ENCODE peak calls at places on chromosomes 4 and X, in nine cellular contexts. G is coronary artery, Z is Panc1, J is heart left ventricle, T is A673, N is AG09309, I is choroid plexus epithelial cell, K is thoracic aorta, O is GM23338. L is an unnamed sample.

GRCh38 chr4:151199496-151200190 is 77.3 kb upstream of the PRSS48 start:
- DNase-seq in T (no peak), O (no peak), G (no peak), I (no peak), J (no peak), N (no peak), Z (no peak), K (no peak), L (peak)

GRCh38 chrX:7170903-7171302 is 22.9 kb upstream of the PUDP start:
- DNase-seq in J (no peak), N (no peak), I (peak), G (no peak), O (peak), K (no peak), Z (no peak), T (peak), L (no peak)

GRCh38 chr4:75919914-75920313 is 17.7 kb upstream of the PPEF2 start:
- DNase-seq in T (peak), K (no peak), Z (no peak), N (no peak), J (no peak), G (no peak), I (peak), O (no peak), L (peak)

GRCh38 chrX:39688576-39689373 is 409.0 kb downstream of the BCOR start:
- DNase-seq in O (peak), T (peak), G (peak), K (no peak), Z (no peak), N (no peak), I (no peak), J (peak), L (no peak)

GRCh38 chrX:129842510-129843208 is 1.0 kb downstream of the ZDHHC9 start:
- DNase-seq in J (peak), G (no peak), K (no peak), N (no peak), Z (no peak), T (no peak), O (peak), I (peak), L (peak)

GRCh38 chr4:76898385-76898692 is 395 bp upstream of the SOWAHB start:
- DNase-seq in T (no peak), K (no peak), J (no peak), G (no peak), I (peak), Z (no peak), N (no peak), O (no peak), L (no peak)

GRCh38 chrX:41381685-41382084 is 47.7 kb downstream of the DDX3X start:
- DNase-seq in O (peak), G (no peak), J (peak), T (no peak), Z (no peak), N (peak), I (peak), K (no peak), L (peak)

GRCh38 chr4:47642985-47643745 is 158.1 kb downstream of the ATP10D start:
- DNase-seq in Z (no peak), N (peak), K (no peak), J (no peak), O (no peak), I (peak), G (no peak), T (peak), L (peak)

GRCh38 chr4:156558365-156559025 is 413.1 kb downstream of the PDGFC start:
- DNase-seq in G (no peak), T (peak), J (no peak), Z (no peak), O (no peak), N (no peak), I (peak), K (peak), L (no peak)

GRCh38 chrX:24846551-24847170 is 152.9 kb downstream of the POLA1 start:
- DNase-seq in N (no peak), O (no peak), G (no peak), T (peak), J (no peak), Z (no peak), I (peak), K (no peak), L (peak)

GRCh38 chrX:47863187-47863586 is 26.5 kb downstream of the ZNF81 start:
- DNase-seq in O (no peak), T (no peak), J (no peak), K (no peak), G (no peak), N (no peak), Z (no peak), I (no peak), L (no peak)

GRCh38 chr4:74772783-74773182 is 21.5 kb downstream of the BTC start:
- DNase-seq in O (peak), N (no peak), T (no peak), K (no peak), J (no peak), Z (no peak), G (no peak), I (no peak), L (no peak)

GRCh38 chr4:17544205-17544604 is 29.2 kb downstream of the CLRN2 start:
- DNase-seq in G (no peak), T (no peak), O (peak), I (no peak), J (no peak), Z (peak), K (no peak), N (no peak), L (peak)

GRCh38 chr4:94262163-94263016 is 54.7 kb downstream of the SMARCAD1 start:
- DNase-seq in J (no peak), G (no peak), O (no peak), T (peak), Z (no peak), N (no peak), K (no peak), I (no peak), L (no peak)

DNA sequence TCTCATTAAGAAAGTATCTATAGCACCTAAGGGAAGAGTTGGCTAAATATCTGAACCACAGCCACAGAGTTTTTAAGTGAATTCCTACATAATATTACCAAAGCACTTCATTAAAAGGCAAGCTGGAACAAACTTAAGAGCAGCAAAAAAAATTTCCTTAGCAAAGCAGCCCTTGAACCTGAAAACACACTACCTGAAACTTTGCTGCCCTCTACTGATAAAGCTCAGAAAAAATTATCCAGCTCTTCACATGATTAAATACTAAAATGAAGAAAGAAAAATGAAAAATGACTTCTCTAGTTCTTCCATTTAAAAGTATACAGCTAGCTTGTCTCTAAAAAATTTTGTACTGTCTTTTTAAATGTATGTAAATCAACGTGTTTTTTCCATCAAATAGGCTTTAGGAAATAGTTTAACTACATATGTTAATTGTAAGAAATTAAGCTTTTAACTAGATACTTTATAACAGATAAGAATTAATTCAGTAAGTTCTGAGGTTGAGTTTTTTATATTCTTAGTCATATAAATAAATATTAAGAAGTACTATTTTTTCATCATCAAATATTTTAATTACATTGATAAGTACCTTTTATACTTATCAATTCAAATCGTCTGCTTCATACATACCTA is 156.1 kb downstream of the STPG2 start:
- DNase-seq in G (no peak), J (no peak), T (peak), N (no peak), Z (no peak), K (no peak), I (peak), O (peak), L (no peak)
- TF ChIP-seq CTCF in G (no peak), J (peak), T (peak), N (peak), Z (peak), K (no peak), I (peak), O (peak), L (no peak)

GRCh38 chrX:17590892-17591740 is 146.2 kb upstream of the SCML1 start:
- DNase-seq in K (no peak), N (peak), I (peak), T (peak), J (peak), Z (peak), O (peak), G (no peak), L (peak)
- H3K4me3 ChIP-seq in K (peak), N (peak), I (peak), T (no peak), J (no peak), Z (peak), O (no peak), G (peak), L (peak)

GRCh38 chr4:926538-926937 is 5.6 kb downstream of the GAK start:
- DNase-seq in Z (no peak), K (no peak), O (peak), I (no peak), T (no peak), J (no peak), G (no peak), N (no peak), L (no peak)
- TF ChIP-seq CTCF in Z (peak), K (no peak), O (peak), I (peak), T (no peak), J (peak), G (no peak), N (peak), L (peak)

DNA sequence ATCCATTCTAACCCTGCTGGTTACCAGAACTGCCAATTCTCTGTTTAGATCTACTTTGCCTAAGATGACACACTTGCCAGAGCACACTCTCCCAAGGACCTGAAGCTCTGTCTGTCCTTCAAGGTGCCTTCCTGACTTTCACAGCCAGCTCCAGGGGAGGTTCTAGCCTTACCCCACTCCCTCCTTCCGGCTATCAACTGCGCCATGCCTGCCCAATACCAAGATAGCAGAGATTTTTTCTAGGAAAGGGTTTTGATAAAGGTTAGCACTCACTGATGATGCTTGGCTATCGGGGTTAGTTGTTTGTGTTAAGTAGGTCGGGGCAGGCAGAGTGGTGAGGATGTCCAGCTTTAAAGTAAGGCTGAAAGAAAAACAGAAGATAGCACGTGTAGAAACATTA is 14.3 kb downstream of the ALPK1 start:
- DNase-seq in J (no peak), T (no peak), K (no peak), Z (no peak), N (no peak), G (no peak), O (no peak), I (no peak), L (no peak)
- H3K4me3 ChIP-seq in J (no peak), T (no peak), K (no peak), Z (no peak), N (no peak), G (no peak), O (no peak), I (no peak), L (no peak)

GRCh38 chrX:44036336-44036735 is 63.1 kb upstream of the NDP start:
- DNase-seq in G (no peak), N (no peak), J (no peak), O (no peak), T (peak), I (peak), Z (no peak), K (no peak), L (peak)

GRCh38 chrX:44035576-44035975 is 62.4 kb upstream of the NDP start:
- DNase-seq in T (peak), G (no peak), I (peak), J (no peak), O (no peak), N (no peak), K (no peak), Z (no peak), L (no peak)

GRCh38 chrX:44032479-44032878 is 59.3 kb upstream of the NDP start:
- DNase-seq in N (no peak), Z (no peak), K (no peak), I (no peak), J (no peak), G (no peak), O (no peak), T (no peak), L (no peak)
- TF ChIP-seq CTCF in N (no peak), Z (no peak), K (no peak), I (peak), J (no peak), G (no peak), O (no peak), T (no peak), L (no peak)

L was measured in AG10803.